ENCODE peak calls at places on chromosome 21, in nine cellular contexts. One of them, this sample, is unnamed.
A peak's percentile ranks its signal among the peaks of the same experiment; 100 is the strongest.

GRCh38 chr21:25127811-25128210 is 479.5 kb downstream of the MRPL39 start:
- ATAC-seq in heart left ventricle: no peak
- ATAC-seq in left cardiac atrium: no peak
- ATAC-seq in left ventricle myocardium superior: no peak
- ATAC-seq in mucosa of descending colon: no peak
- ATAC-seq in activated CD8-positive, alpha-beta memory T cell treated with anti-CD3 and anti-CD28 coated beads, Interleukin-2, amount 10 ng/mL, durations not matched to agents 7 days and 5 days: no peak
- ATAC-seq in activated naive CD8-positive, alpha-beta T cell treated with anti-CD3 and anti-CD28 coated beads, Interleukin-2, amount 10 ng/mL, durations not matched to agents 7 days and 5 days: no peak
- ATAC-seq in natural killer cell: no peak
- ATAC-seq in activated naive CD4-positive, alpha-beta T cell treated with anti-CD3 and anti-CD28 coated beads, Interleukin-2, amount 50 U/mL, for 72 hours: no peak
- ATAC-seq in this sample: no peak

GRCh38 chr21:22201669-22202068 is 1203.5 kb downstream of the NCAM2 start:
- ATAC-seq in heart left ventricle: no peak
- ATAC-seq in natural killer cell: no peak
- ATAC-seq in activated naive CD8-positive, alpha-beta T cell treated with anti-CD3 and anti-CD28 coated beads, Interleukin-2, amount 10 ng/mL, durations not matched to agents 7 days and 5 days: no peak
- ATAC-seq in activated naive CD4-positive, alpha-beta T cell treated with anti-CD3 and anti-CD28 coated beads, Interleukin-2, amount 50 U/mL, for 72 hours: no peak
- ATAC-seq in left ventricle myocardium superior: no peak
- ATAC-seq in activated CD8-positive, alpha-beta memory T cell treated with anti-CD3 and anti-CD28 coated beads, Interleukin-2, amount 10 ng/mL, durations not matched to agents 7 days and 5 days: no peak
- ATAC-seq in mucosa of descending colon: no peak
- ATAC-seq in left cardiac atrium: peak; percentile 50
- ATAC-seq in this sample: no peak

GRCh38 chr21:40800126-40800525 is 46.8 kb downstream of the DSCAM start:
- ATAC-seq in activated naive CD8-positive, alpha-beta T cell treated with anti-CD3 and anti-CD28 coated beads, Interleukin-2, amount 10 ng/mL, durations not matched to agents 7 days and 5 days: no peak
- ATAC-seq in mucosa of descending colon: no peak
- ATAC-seq in activated CD8-positive, alpha-beta memory T cell treated with anti-CD3 and anti-CD28 coated beads, Interleukin-2, amount 10 ng/mL, durations not matched to agents 7 days and 5 days: no peak
- ATAC-seq in heart left ventricle: no peak
- ATAC-seq in left ventricle myocardium superior: no peak
- ATAC-seq in natural killer cell: no peak
- ATAC-seq in activated naive CD4-positive, alpha-beta T cell treated with anti-CD3 and anti-CD28 coated beads, Interleukin-2, amount 50 U/mL, for 72 hours: no peak
- ATAC-seq in left cardiac atrium: no peak
- ATAC-seq in this sample: no peak

GRCh38 chr21:32044205-32044874 is 171.5 kb downstream of the HUNK start:
- ATAC-seq in heart left ventricle: no peak
- ATAC-seq in activated naive CD4-positive, alpha-beta T cell treated with anti-CD3 and anti-CD28 coated beads, Interleukin-2, amount 50 U/mL, for 72 hours: no peak
- ATAC-seq in activated CD8-positive, alpha-beta memory T cell treated with anti-CD3 and anti-CD28 coated beads, Interleukin-2, amount 10 ng/mL, durations not matched to agents 7 days and 5 days: no peak
- ATAC-seq in left cardiac atrium: no peak
- ATAC-seq in natural killer cell: peak; percentile 5
- ATAC-seq in activated naive CD8-positive, alpha-beta T cell treated with anti-CD3 and anti-CD28 coated beads, Interleukin-2, amount 10 ng/mL, durations not matched to agents 7 days and 5 days: no peak
- ATAC-seq in left ventricle myocardium superior: no peak
- ATAC-seq in mucosa of descending colon: no peak
- ATAC-seq in this sample: no peak

GRCh38 chr21:38859852-38860251 is 54.1 kb downstream of the ETS2 start:
- ATAC-seq in left ventricle myocardium superior: no peak
- ATAC-seq in natural killer cell: no peak
- ATAC-seq in heart left ventricle: no peak
- ATAC-seq in activated naive CD4-positive, alpha-beta T cell treated with anti-CD3 and anti-CD28 coated beads, Interleukin-2, amount 50 U/mL, for 72 hours: no peak
- ATAC-seq in mucosa of descending colon: no peak
- ATAC-seq in activated CD8-positive, alpha-beta memory T cell treated with anti-CD3 and anti-CD28 coated beads, Interleukin-2, amount 10 ng/mL, durations not matched to agents 7 days and 5 days: no peak
- ATAC-seq in activated naive CD8-positive, alpha-beta T cell treated with anti-CD3 and anti-CD28 coated beads, Interleukin-2, amount 10 ng/mL, durations not matched to agents 7 days and 5 days: no peak
- ATAC-seq in left cardiac atrium: peak; percentile 30
- ATAC-seq in this sample: no peak

GRCh38 chr21:45293726-45294401 is 6.2 kb upstream of the POFUT2 start:
- ATAC-seq in activated naive CD4-positive, alpha-beta T cell treated with anti-CD3 and anti-CD28 coated beads, Interleukin-2, amount 50 U/mL, for 72 hours: no peak
- ATAC-seq in activated CD8-positive, alpha-beta memory T cell treated with anti-CD3 and anti-CD28 coated beads, Interleukin-2, amount 10 ng/mL, durations not matched to agents 7 days and 5 days: no peak
- ATAC-seq in activated naive CD8-positive, alpha-beta T cell treated with anti-CD3 and anti-CD28 coated beads, Interleukin-2, amount 10 ng/mL, durations not matched to agents 7 days and 5 days: no peak
- ATAC-seq in mucosa of descending colon: no peak
- ATAC-seq in heart left ventricle: peak; percentile 14
- ATAC-seq in natural killer cell: no peak
- ATAC-seq in left ventricle myocardium superior: no peak
- ATAC-seq in left cardiac atrium: peak; percentile 27
- ATAC-seq in this sample: peak; percentile 1

GRCh38 chr21:31332525-31332924 is 11.5 kb downstream of the TIAM1 start:
- ATAC-seq in activated naive CD8-positive, alpha-beta T cell treated with anti-CD3 and anti-CD28 coated beads, Interleukin-2, amount 10 ng/mL, durations not matched to agents 7 days and 5 days: no peak
- ATAC-seq in left cardiac atrium: no peak
- ATAC-seq in mucosa of descending colon: no peak
- ATAC-seq in natural killer cell: peak; percentile 44
- ATAC-seq in activated naive CD4-positive, alpha-beta T cell treated with anti-CD3 and anti-CD28 coated beads, Interleukin-2, amount 50 U/mL, for 72 hours: peak; percentile 21
- ATAC-seq in activated CD8-positive, alpha-beta memory T cell treated with anti-CD3 and anti-CD28 coated beads, Interleukin-2, amount 10 ng/mL, durations not matched to agents 7 days and 5 days: no peak
- ATAC-seq in left ventricle myocardium superior: no peak
- ATAC-seq in heart left ventricle: no peak
- ATAC-seq in this sample: no peak

GRCh38 chr21:15967661-15968060 is 237.9 kb downstream of the USP25 start:
- ATAC-seq in natural killer cell: no peak
- ATAC-seq in heart left ventricle: no peak
- ATAC-seq in activated naive CD8-positive, alpha-beta T cell treated with anti-CD3 and anti-CD28 coated beads, Interleukin-2, amount 10 ng/mL, durations not matched to agents 7 days and 5 days: no peak
- ATAC-seq in mucosa of descending colon: no peak
- ATAC-seq in left cardiac atrium: no peak
- ATAC-seq in activated naive CD4-positive, alpha-beta T cell treated with anti-CD3 and anti-CD28 coated beads, Interleukin-2, amount 50 U/mL, for 72 hours: no peak
- ATAC-seq in activated CD8-positive, alpha-beta memory T cell treated with anti-CD3 and anti-CD28 coated beads, Interleukin-2, amount 10 ng/mL, durations not matched to agents 7 days and 5 days: no peak
- ATAC-seq in left ventricle myocardium superior: no peak
- ATAC-seq in this sample: no peak

GRCh38 chr21:42495765-42496119 is 282 bp downstream of the RSPH1 start:
- ATAC-seq in left ventricle myocardium superior: no peak
- ATAC-seq in natural killer cell: no peak
- ATAC-seq in mucosa of descending colon: peak; percentile 69
- ATAC-seq in activated naive CD8-positive, alpha-beta T cell treated with anti-CD3 and anti-CD28 coated beads, Interleukin-2, amount 10 ng/mL, durations not matched to agents 7 days and 5 days: no peak
- ATAC-seq in activated naive CD4-positive, alpha-beta T cell treated with anti-CD3 and anti-CD28 coated beads, Interleukin-2, amount 50 U/mL, for 72 hours: no peak
- ATAC-seq in activated CD8-positive, alpha-beta memory T cell treated with anti-CD3 and anti-CD28 coated beads, Interleukin-2, amount 10 ng/mL, durations not matched to agents 7 days and 5 days: no peak
- ATAC-seq in left cardiac atrium: peak; percentile 5
- ATAC-seq in heart left ventricle: peak; percentile 1
- ATAC-seq in this sample: peak; percentile 8

GRCh38 chr21:31011412-31011811 is 26.9 kb downstream of the KRTAP19-8 start:
- ATAC-seq in activated naive CD8-positive, alpha-beta T cell treated with anti-CD3 and anti-CD28 coated beads, Interleukin-2, amount 10 ng/mL, durations not matched to agents 7 days and 5 days: peak; percentile 84
- ATAC-seq in left ventricle myocardium superior: no peak
- ATAC-seq in left cardiac atrium: no peak
- ATAC-seq in activated CD8-positive, alpha-beta memory T cell treated with anti-CD3 and anti-CD28 coated beads, Interleukin-2, amount 10 ng/mL, durations not matched to agents 7 days and 5 days: peak; percentile 81
- ATAC-seq in heart left ventricle: no peak
- ATAC-seq in natural killer cell: peak; percentile 74
- ATAC-seq in mucosa of descending colon: peak; percentile 54
- ATAC-seq in activated naive CD4-positive, alpha-beta T cell treated with anti-CD3 and anti-CD28 coated beads, Interleukin-2, amount 50 U/mL, for 72 hours: no peak
- ATAC-seq in this sample: no peak

GRCh38 chr21:43767498-43767979 is 8.6 kb downstream of the CSTB start:
- ATAC-seq in activated naive CD4-positive, alpha-beta T cell treated with anti-CD3 and anti-CD28 coated beads, Interleukin-2, amount 50 U/mL, for 72 hours: no peak
- ATAC-seq in activated naive CD8-positive, alpha-beta T cell treated with anti-CD3 and anti-CD28 coated beads, Interleukin-2, amount 10 ng/mL, durations not matched to agents 7 days and 5 days: no peak
- ATAC-seq in activated CD8-positive, alpha-beta memory T cell treated with anti-CD3 and anti-CD28 coated beads, Interleukin-2, amount 10 ng/mL, durations not matched to agents 7 days and 5 days: peak; percentile 24
- ATAC-seq in left cardiac atrium: peak; percentile 1
- ATAC-seq in heart left ventricle: no peak
- ATAC-seq in natural killer cell: no peak
- ATAC-seq in left ventricle myocardium superior: no peak
- ATAC-seq in mucosa of descending colon: peak; percentile 11
- ATAC-seq in this sample: no peak

GRCh38 chr21:38259665-38260064 is 2.9 kb downstream of the KCNJ15 start:
- ATAC-seq in activated naive CD8-positive, alpha-beta T cell treated with anti-CD3 and anti-CD28 coated beads, Interleukin-2, amount 10 ng/mL, durations not matched to agents 7 days and 5 days: no peak
- ATAC-seq in mucosa of descending colon: peak; percentile 65
- ATAC-seq in activated CD8-positive, alpha-beta memory T cell treated with anti-CD3 and anti-CD28 coated beads, Interleukin-2, amount 10 ng/mL, durations not matched to agents 7 days and 5 days: no peak
- ATAC-seq in activated naive CD4-positive, alpha-beta T cell treated with anti-CD3 and anti-CD28 coated beads, Interleukin-2, amount 50 U/mL, for 72 hours: no peak
- ATAC-seq in natural killer cell: no peak
- ATAC-seq in left cardiac atrium: no peak
- ATAC-seq in heart left ventricle: no peak
- ATAC-seq in left ventricle myocardium superior: no peak
- ATAC-seq in this sample: no peak

GRCh38 chr21:39105836-39106235 is 77.4 kb downstream of the PSMG1 start:
- ATAC-seq in activated naive CD8-positive, alpha-beta T cell treated with anti-CD3 and anti-CD28 coated beads, Interleukin-2, amount 10 ng/mL, durations not matched to agents 7 days and 5 days: no peak
- ATAC-seq in natural killer cell: no peak
- ATAC-seq in activated naive CD4-positive, alpha-beta T cell treated with anti-CD3 and anti-CD28 coated beads, Interleukin-2, amount 50 U/mL, for 72 hours: no peak
- ATAC-seq in heart left ventricle: no peak
- ATAC-seq in left cardiac atrium: no peak
- ATAC-seq in activated CD8-positive, alpha-beta memory T cell treated with anti-CD3 and anti-CD28 coated beads, Interleukin-2, amount 10 ng/mL, durations not matched to agents 7 days and 5 days: no peak
- ATAC-seq in mucosa of descending colon: no peak
- ATAC-seq in left ventricle myocardium superior: no peak
- ATAC-seq in this sample: no peak

GRCh38 chr21:43373387-43374227 is 53.3 kb downstream of the SIK1 start:
- ATAC-seq in left ventricle myocardium superior: no peak
- ATAC-seq in activated CD8-positive, alpha-beta memory T cell treated with anti-CD3 and anti-CD28 coated beads, Interleukin-2, amount 10 ng/mL, durations not matched to agents 7 days and 5 days: no peak
- ATAC-seq in activated naive CD8-positive, alpha-beta T cell treated with anti-CD3 and anti-CD28 coated beads, Interleukin-2, amount 10 ng/mL, durations not matched to agents 7 days and 5 days: no peak
- ATAC-seq in left cardiac atrium: no peak
- ATAC-seq in activated naive CD4-positive, alpha-beta T cell treated with anti-CD3 and anti-CD28 coated beads, Interleukin-2, amount 50 U/mL, for 72 hours: no peak
- ATAC-seq in heart left ventricle: peak; percentile 16
- ATAC-seq in mucosa of descending colon: no peak
- ATAC-seq in natural killer cell: no peak
- ATAC-seq in this sample: no peak

GRCh38 chr21:29524055-29524454 is 225.3 kb downstream of the BACH1 start:
- ATAC-seq in left ventricle myocardium superior: peak; percentile 75
- ATAC-seq in mucosa of descending colon: no peak
- ATAC-seq in natural killer cell: no peak
- ATAC-seq in activated naive CD8-positive, alpha-beta T cell treated with anti-CD3 and anti-CD28 coated beads, Interleukin-2, amount 10 ng/mL, durations not matched to agents 7 days and 5 days: no peak
- ATAC-seq in activated CD8-positive, alpha-beta memory T cell treated with anti-CD3 and anti-CD28 coated beads, Interleukin-2, amount 10 ng/mL, durations not matched to agents 7 days and 5 days: no peak
- ATAC-seq in heart left ventricle: no peak
- ATAC-seq in left cardiac atrium: no peak
- ATAC-seq in activated naive CD4-positive, alpha-beta T cell treated with anti-CD3 and anti-CD28 coated beads, Interleukin-2, amount 50 U/mL, for 72 hours: no peak
- ATAC-seq in this sample: peak; percentile 85

GRCh38 chr21:44566403-44566802 is 7.1 kb upstream of the KRTAP10-4 start:
- ATAC-seq in heart left ventricle: no peak
- ATAC-seq in natural killer cell: no peak
- ATAC-seq in left ventricle myocardium superior: no peak
- ATAC-seq in activated naive CD8-positive, alpha-beta T cell treated with anti-CD3 and anti-CD28 coated beads, Interleukin-2, amount 10 ng/mL, durations not matched to agents 7 days and 5 days: no peak
- ATAC-seq in activated naive CD4-positive, alpha-beta T cell treated with anti-CD3 and anti-CD28 coated beads, Interleukin-2, amount 50 U/mL, for 72 hours: no peak
- ATAC-seq in mucosa of descending colon: no peak
- ATAC-seq in left cardiac atrium: no peak
- ATAC-seq in activated CD8-positive, alpha-beta memory T cell treated with anti-CD3 and anti-CD28 coated beads, Interleukin-2, amount 10 ng/mL, durations not matched to agents 7 days and 5 days: no peak
- ATAC-seq in this sample: no peak

GRCh38 chr21:45508607-45509565 is 33.4 kb downstream of the SLC19A1 start:
- ATAC-seq in heart left ventricle: no peak
- ATAC-seq in natural killer cell: no peak
- ATAC-seq in mucosa of descending colon: no peak
- ATAC-seq in left ventricle myocardium superior: no peak
- ATAC-seq in activated naive CD4-positive, alpha-beta T cell treated with anti-CD3 and anti-CD28 coated beads, Interleukin-2, amount 50 U/mL, for 72 hours: peak; percentile 12
- ATAC-seq in activated CD8-positive, alpha-beta memory T cell treated with anti-CD3 and anti-CD28 coated beads, Interleukin-2, amount 10 ng/mL, durations not matched to agents 7 days and 5 days: no peak
- ATAC-seq in activated naive CD8-positive, alpha-beta T cell treated with anti-CD3 and anti-CD28 coated beads, Interleukin-2, amount 10 ng/mL, durations not matched to agents 7 days and 5 days: peak; percentile 19
- ATAC-seq in left cardiac atrium: no peak
- ATAC-seq in this sample: no peak

GRCh38 chr21:27397578-27397977 is 430.7 kb upstream of the ADAMTS5 start:
- ATAC-seq in left ventricle myocardium superior: no peak
- ATAC-seq in activated naive CD4-positive, alpha-beta T cell treated with anti-CD3 and anti-CD28 coated beads, Interleukin-2, amount 50 U/mL, for 72 hours: no peak
- ATAC-seq in left cardiac atrium: no peak
- ATAC-seq in heart left ventricle: no peak
- ATAC-seq in natural killer cell: no peak
- ATAC-seq in activated CD8-positive, alpha-beta memory T cell treated with anti-CD3 and anti-CD28 coated beads, Interleukin-2, amount 10 ng/mL, durations not matched to agents 7 days and 5 days: no peak
- ATAC-seq in mucosa of descending colon: no peak
- ATAC-seq in activated naive CD8-positive, alpha-beta T cell treated with anti-CD3 and anti-CD28 coated beads, Interleukin-2, amount 10 ng/mL, durations not matched to agents 7 days and 5 days: no peak
- ATAC-seq in this sample: no peak

GRCh38 chr21:17798796-17799195 is 20.4 kb downstream of the C21orf91 start:
- ATAC-seq in activated naive CD4-positive, alpha-beta T cell treated with anti-CD3 and anti-CD28 coated beads, Interleukin-2, amount 50 U/mL, for 72 hours: no peak
- ATAC-seq in natural killer cell: no peak
- ATAC-seq in mucosa of descending colon: no peak
- ATAC-seq in heart left ventricle: no peak
- ATAC-seq in activated CD8-positive, alpha-beta memory T cell treated with anti-CD3 and anti-CD28 coated beads, Interleukin-2, amount 10 ng/mL, durations not matched to agents 7 days and 5 days: no peak
- ATAC-seq in activated naive CD8-positive, alpha-beta T cell treated with anti-CD3 and anti-CD28 coated beads, Interleukin-2, amount 10 ng/mL, durations not matched to agents 7 days and 5 days: no peak
- ATAC-seq in left ventricle myocardium superior: no peak
- ATAC-seq in left cardiac atrium: no peak
- ATAC-seq in this sample: no peak

GRCh38 chr21:31927872-31928476 is 55.2 kb downstream of the HUNK start:
- ATAC-seq in activated CD8-positive, alpha-beta memory T cell treated with anti-CD3 and anti-CD28 coated beads, Interleukin-2, amount 10 ng/mL, durations not matched to agents 7 days and 5 days: no peak
- ATAC-seq in heart left ventricle: no peak
- ATAC-seq in mucosa of descending colon: no peak
- ATAC-seq in activated naive CD8-positive, alpha-beta T cell treated with anti-CD3 and anti-CD28 coated beads, Interleukin-2, amount 10 ng/mL, durations not matched to agents 7 days and 5 days: no peak
- ATAC-seq in left ventricle myocardium superior: no peak
- ATAC-seq in activated naive CD4-positive, alpha-beta T cell treated with anti-CD3 and anti-CD28 coated beads, Interleukin-2, amount 50 U/mL, for 72 hours: no peak
- ATAC-seq in natural killer cell: no peak
- ATAC-seq in left cardiac atrium: no peak
- ATAC-seq in this sample: peak; percentile 71

GRCh38 chr21:25934771-25935224 is 200.0 kb downstream of the GABPA start:
- ATAC-seq in activated naive CD4-positive, alpha-beta T cell treated with anti-CD3 and anti-CD28 coated beads, Interleukin-2, amount 50 U/mL, for 72 hours: peak; percentile 88
- ATAC-seq in activated CD8-positive, alpha-beta memory T cell treated with anti-CD3 and anti-CD28 coated beads, Interleukin-2, amount 10 ng/mL, durations not matched to agents 7 days and 5 days: peak; percentile 49
- ATAC-seq in left ventricle myocardium superior: peak; percentile 94
- ATAC-seq in mucosa of descending colon: peak; percentile 90
- ATAC-seq in activated naive CD8-positive, alpha-beta T cell treated with anti-CD3 and anti-CD28 coated beads, Interleukin-2, amount 10 ng/mL, durations not matched to agents 7 days and 5 days: peak; percentile 82
- ATAC-seq in heart left ventricle: peak; percentile 95
- ATAC-seq in left cardiac atrium: peak; percentile 94
- ATAC-seq in natural killer cell: no peak
- ATAC-seq in this sample: peak; percentile 93

GRCh38 chr21:38297193-38297592 is 40.4 kb downstream of the KCNJ15 start:
- ATAC-seq in activated CD8-positive, alpha-beta memory T cell treated with anti-CD3 and anti-CD28 coated beads, Interleukin-2, amount 10 ng/mL, durations not matched to agents 7 days and 5 days: no peak
- ATAC-seq in natural killer cell: no peak
- ATAC-seq in activated naive CD8-positive, alpha-beta T cell treated with anti-CD3 and anti-CD28 coated beads, Interleukin-2, amount 10 ng/mL, durations not matched to agents 7 days and 5 days: no peak
- ATAC-seq in mucosa of descending colon: peak; percentile 10
- ATAC-seq in left cardiac atrium: peak; percentile 66
- ATAC-seq in left ventricle myocardium superior: peak; percentile 51
- ATAC-seq in activated naive CD4-positive, alpha-beta T cell treated with anti-CD3 and anti-CD28 coated beads, Interleukin-2, amount 50 U/mL, for 72 hours: no peak
- ATAC-seq in heart left ventricle: peak; percentile 41
- ATAC-seq in this sample: no peak

GRCh38 chr21:35048183-35048601 is 910 bp downstream of the RUNX1 start:
- ATAC-seq in left ventricle myocardium superior: no peak
- ATAC-seq in activated CD8-positive, alpha-beta memory T cell treated with anti-CD3 and anti-CD28 coated beads, Interleukin-2, amount 10 ng/mL, durations not matched to agents 7 days and 5 days: peak; percentile 3
- ATAC-seq in heart left ventricle: no peak
- ATAC-seq in activated naive CD4-positive, alpha-beta T cell treated with anti-CD3 and anti-CD28 coated beads, Interleukin-2, amount 50 U/mL, for 72 hours: no peak
- ATAC-seq in natural killer cell: no peak
- ATAC-seq in mucosa of descending colon: peak; percentile 5
- ATAC-seq in left cardiac atrium: peak; percentile 4
- ATAC-seq in activated naive CD8-positive, alpha-beta T cell treated with anti-CD3 and anti-CD28 coated beads, Interleukin-2, amount 10 ng/mL, durations not matched to agents 7 days and 5 days: peak; percentile 9
- ATAC-seq in this sample: no peak

GRCh38 chr21:41801256-41801655 is 34.4 kb upstream of the RIPK4 start:
- ATAC-seq in natural killer cell: no peak
- ATAC-seq in heart left ventricle: no peak
- ATAC-seq in activated naive CD4-positive, alpha-beta T cell treated with anti-CD3 and anti-CD28 coated beads, Interleukin-2, amount 50 U/mL, for 72 hours: no peak
- ATAC-seq in left cardiac atrium: no peak
- ATAC-seq in activated CD8-positive, alpha-beta memory T cell treated with anti-CD3 and anti-CD28 coated beads, Interleukin-2, amount 10 ng/mL, durations not matched to agents 7 days and 5 days: no peak
- ATAC-seq in activated naive CD8-positive, alpha-beta T cell treated with anti-CD3 and anti-CD28 coated beads, Interleukin-2, amount 10 ng/mL, durations not matched to agents 7 days and 5 days: no peak
- ATAC-seq in mucosa of descending colon: no peak
- ATAC-seq in left ventricle myocardium superior: no peak
- ATAC-seq in this sample: no peak

GRCh38 chr21:41678944-41679343 is 87.9 kb downstream of the RIPK4 start:
- ATAC-seq in left ventricle myocardium superior: peak; percentile 99
- ATAC-seq in heart left ventricle: peak; percentile 98
- ATAC-seq in activated CD8-positive, alpha-beta memory T cell treated with anti-CD3 and anti-CD28 coated beads, Interleukin-2, amount 10 ng/mL, durations not matched to agents 7 days and 5 days: no peak
- ATAC-seq in activated naive CD4-positive, alpha-beta T cell treated with anti-CD3 and anti-CD28 coated beads, Interleukin-2, amount 50 U/mL, for 72 hours: no peak
- ATAC-seq in left cardiac atrium: peak; percentile 99
- ATAC-seq in mucosa of descending colon: peak; percentile 94
- ATAC-seq in activated naive CD8-positive, alpha-beta T cell treated with anti-CD3 and anti-CD28 coated beads, Interleukin-2, amount 10 ng/mL, durations not matched to agents 7 days and 5 days: no peak
- ATAC-seq in natural killer cell: peak; percentile 47
- ATAC-seq in this sample: peak; percentile 94

GRCh38 chr21:38308010-38308784 is 51.4 kb downstream of the KCNJ15 start:
- ATAC-seq in mucosa of descending colon: no peak
- ATAC-seq in activated naive CD4-positive, alpha-beta T cell treated with anti-CD3 and anti-CD28 coated beads, Interleukin-2, amount 50 U/mL, for 72 hours: no peak
- ATAC-seq in heart left ventricle: peak; percentile 56
- ATAC-seq in activated naive CD8-positive, alpha-beta T cell treated with anti-CD3 and anti-CD28 coated beads, Interleukin-2, amount 10 ng/mL, durations not matched to agents 7 days and 5 days: no peak
- ATAC-seq in natural killer cell: no peak
- ATAC-seq in activated CD8-positive, alpha-beta memory T cell treated with anti-CD3 and anti-CD28 coated beads, Interleukin-2, amount 10 ng/mL, durations not matched to agents 7 days and 5 days: no peak
- ATAC-seq in left cardiac atrium: peak; percentile 75
- ATAC-seq in left ventricle myocardium superior: peak; percentile 77
- ATAC-seq in this sample: peak; percentile 82

This sample was measured in gastroesophageal sphincter.